ENCODE peak calls at places on chromosome 13, in eight cellular contexts. T, A, V, X, F, R, Q and L are unnamed samples.

GRCh38 chr13:73938375-73939070 is 195.7 kb downstream of the KLF12 start:
- DNase-seq in T (no peak), A (peak; percentile 65), V (peak; percentile 91), X (no peak), F (peak; percentile 88), R (no peak), Q (no peak), L (no peak)

GRCh38 chr13:32234914-32235313 is 80.2 kb downstream of the ZAR1L start:
- DNase-seq in T (no peak), A (no peak), V (no peak), X (no peak), F (no peak), R (no peak), Q (no peak), L (no peak)

GRCh38 chr13:48801255-48801654 is 147.5 kb downstream of the CYSLTR2 start:
- DNase-seq in T (no peak), A (peak; percentile 54), V (no peak), X (no peak), F (peak; percentile 76), R (no peak), Q (no peak), L (no peak)

GRCh38 chr13:45055198-45055901 is 65.0 kb upstream of the GTF2F2 start:
- DNase-seq in T (no peak), A (peak; percentile 67), V (peak; percentile 94), X (no peak), F (peak; percentile 91), R (no peak), Q (peak; percentile 29), L (no peak)

GRCh38 chr13:20525144-20525600 is 485 bp downstream of the CRYL1 start:
- DNase-seq in T (no peak), A (no peak), V (peak; percentile 6), X (peak; percentile 47), F (peak; percentile 22), R (no peak), Q (peak; percentile 67), L (peak; percentile 33)

GRCh38 chr13:59747529-59747928 is 416.2 kb downstream of the DIAPH3 start:
- DNase-seq in T (no peak), A (no peak), V (no peak), X (no peak), F (peak; percentile 7), R (no peak), Q (no peak), L (no peak)

GRCh38 chr13:62320129-62320724 is 904.6 kb upstream of the PCDH20 start:
- DNase-seq in T (no peak), A (peak; percentile 42), V (peak; percentile 63), X (no peak), F (no peak), R (no peak), Q (peak; percentile 16), L (no peak)

GRCh38 chr13:106683179-106683578 is 115.2 kb upstream of the ARGLU1 start:
- DNase-seq in T (no peak), A (no peak), V (no peak), X (no peak), F (no peak), R (no peak), Q (peak; percentile 19), L (no peak)

GRCh38 chr13:88704600-88705275 is 1033.6 kb downstream of the SLITRK5 start:
- DNase-seq in T (no peak), A (no peak), V (no peak), X (no peak), F (no peak), R (no peak), Q (peak; percentile 91), L (no peak)

GRCh38 chr13:27339299-27339698 is 68.7 kb downstream of the RASL11A start:
- DNase-seq in T (peak; percentile 57), A (no peak), V (peak; percentile 64), X (peak; percentile 33), F (peak; percentile 53), R (no peak), Q (peak; percentile 71), L (peak; percentile 33)

GRCh38 chr13:75788494-75788991 is 152.4 kb downstream of the LMO7 start:
- DNase-seq in T (no peak), A (peak; percentile 85), V (no peak), X (no peak), F (peak; percentile 89), R (no peak), Q (peak; percentile 79), L (no peak)

GRCh38 chr13:91357613-91358383 is 10.3 kb downstream of the MIR17HG start:
- DNase-seq in T (no peak), A (no peak), V (no peak), X (no peak), F (no peak), R (no peak), Q (no peak), L (no peak)

GRCh38 chr13:98198683-98199082 is 21.6 kb upstream of the RNF113B start:
- DNase-seq in T (no peak), A (no peak), V (no peak), X (no peak), F (no peak), R (no peak), Q (no peak), L (no peak)

GRCh38 chr13:36837354-36838092 is 18.5 kb downstream of the RFXAP start:
- DNase-seq in T (no peak), A (no peak), V (no peak), X (no peak), F (no peak), R (no peak), Q (no peak), L (no peak)

GRCh38 chr13:48741377-48741776 is 87.6 kb downstream of the CYSLTR2 start:
- DNase-seq in T (no peak), A (no peak), V (no peak), X (peak; percentile 22), F (peak; percentile 26), R (no peak), Q (no peak), L (no peak)

GRCh38 chr13:99614465-99614885 is 113.2 kb downstream of the TM9SF2 start:
- DNase-seq in T (no peak), A (no peak), V (peak; percentile 91), X (peak; percentile 45), F (peak; percentile 16), R (no peak), Q (peak; percentile 45), L (peak; percentile 23)

GRCh38 chr13:27969073-27969865 is at the start of gene CDX2:
- DNase-seq in T (no peak), A (no peak), V (no peak), X (no peak), F (no peak), R (no peak), Q (peak; percentile 99), L (no peak)

GRCh38 chr13:102386461-102386860 is 15.4 kb downstream of the FGF14 start:
- DNase-seq in T (no peak), A (no peak), V (no peak), X (no peak), F (no peak), R (no peak), Q (no peak), L (no peak)

GRCh38 chr13:33191425-33192221 is 93.9 kb downstream of the STARD13 start:
- DNase-seq in T (no peak), A (no peak), V (no peak), X (no peak), F (peak; percentile 60), R (no peak), Q (no peak), L (no peak)

GRCh38 chr13:57045816-57046691 is 94.7 kb upstream of the PRR20A start:
- DNase-seq in T (no peak), A (no peak), V (no peak), X (no peak), F (no peak), R (no peak), Q (peak; percentile 82), L (no peak)

GRCh38 chr13:101398920-101399319 is 17.4 kb downstream of the NALCN start:
- DNase-seq in T (no peak), A (no peak), V (peak; percentile 44), X (no peak), F (peak; percentile 86), R (no peak), Q (no peak), L (no peak)

GRCh38 chr13:112442483-112443090 is 66.4 kb downstream of the SPACA7 start:
- DNase-seq in T (no peak), A (no peak), V (peak; percentile 6), X (no peak), F (peak; percentile 2), R (no peak), Q (no peak), L (no peak)

GRCh38 chr13:110137677-110138008 is 169.3 kb downstream of the COL4A1 start:
- DNase-seq in T (no peak), A (no peak), V (no peak), X (peak; percentile 45), F (no peak), R (no peak), Q (peak; percentile 18), L (no peak)

GRCh38 chr13:63393112-63393511 is 1977.5 kb upstream of the PCDH20 start:
- DNase-seq in T (no peak), A (no peak), V (no peak), X (no peak), F (no peak), R (no peak), Q (no peak), L (no peak)

GRCh38 chr13:87147076-87147475 is 524.1 kb upstream of the SLITRK5 start:
- DNase-seq in T (no peak), A (no peak), V (peak; percentile 28), X (no peak), F (no peak), R (no peak), Q (no peak), L (no peak)

GRCh38 chr13:95354680-95355487 is 53.6 kb upstream of the ABCC4 start:
- DNase-seq in T (no peak), A (no peak), V (no peak), X (no peak), F (no peak), R (no peak), Q (no peak), L (no peak)

GRCh38 chr13:39196957-39197644 is 158.8 kb downstream of the NHLRC3 start:
- DNase-seq in T (no peak), A (no peak), V (peak; percentile 22), X (no peak), F (peak; percentile 4), R (no peak), Q (no peak), L (no peak)

GRCh38 chr13:73065665-73066350 is 7.0 kb downstream of the KLF5 start:
- DNase-seq in T (no peak), A (no peak), V (peak; percentile 88), X (no peak), F (no peak), R (no peak), Q (peak; percentile 93), L (no peak)

GRCh38 chr13:112616586-112617381 is 28.8 kb upstream of the TUBGCP3 start:
- DNase-seq in T (peak; percentile 47), A (no peak), V (peak; percentile 54), X (peak; percentile 41), F (peak; percentile 60), R (no peak), Q (peak; percentile 62), L (peak; percentile 5)

GRCh38 chr13:105969761-105970160 is 565.7 kb downstream of the EFNB2 start:
- DNase-seq in T (no peak), A (no peak), V (no peak), X (no peak), F (peak; percentile 92), R (no peak), Q (peak; percentile 80), L (no peak)

GRCh38 chr13:90717451-90717936 is 630.0 kb upstream of the MIR17HG start:
- DNase-seq in T (no peak), A (no peak), V (peak; percentile 82), X (no peak), F (peak; percentile 74), R (no peak), Q (no peak), L (no peak)

GRCh38 chr13:113046066-113046882 is 59.3 kb upstream of the F7 start:
- DNase-seq in T (no peak), A (no peak), V (no peak), X (no peak), F (no peak), R (no peak), Q (no peak), L (no peak)

GRCh38 chr13:42334329-42334706 is 62.4 kb downstream of the AKAP11 start:
- DNase-seq in T (no peak), A (no peak), V (no peak), X (no peak), F (no peak), R (no peak), Q (no peak), L (no peak)